ENCODE peak calls at places on chromosomes 5 and 9, in four cellular contexts. J is psoas muscle, P is HCT116, M is substantia nigra. V is an unnamed sample.

GRCh38 chr5:143554918-143555477 is 151.5 kb upstream of the NR3C1 start:
- DNase-seq in J (no peak), P (no peak), M (no peak), V (no peak)

GRCh38 chr5:170603578-170604565 is 100.1 kb downstream of the KCNIP1 start:
- DNase-seq in J (no peak), P (peak; percentile 22), M (peak; percentile 58), V (peak; percentile 34)

GRCh38 chr5:171571663-171572062 is 152.2 kb downstream of the FGF18 start:
- DNase-seq in J (no peak), P (no peak), M (no peak), V (no peak)

GRCh38 chr9:129182625-129183494 is 4.8 kb upstream of the IER5L start:
- DNase-seq in J (peak; percentile 70), P (no peak), M (no peak), V (no peak)

GRCh38 chr5:96316487-96316886 is 116.6 kb downstream of the PCSK1 start:
- DNase-seq in J (no peak), P (no peak), M (no peak), V (no peak)

GRCh38 chr5:2169862-2170820 is 287.4 kb upstream of the IRX4 start:
- DNase-seq in J (no peak), P (no peak), M (no peak), V (no peak)

GRCh38 chr9:136985027-136985602 is 2.3 kb downstream of the LCNL1 start:
- DNase-seq in J (no peak), P (no peak), M (peak; percentile 22), V (no peak)

GRCh38 chr5:147369742-147370374 is 135.0 kb downstream of the STK32A start:
- DNase-seq in J (no peak), P (peak; percentile 21), M (no peak), V (no peak)

GRCh38 chr5:122576266-122577016 is 198.4 kb upstream of the SNX2 start:
- DNase-seq in J (no peak), P (no peak), M (no peak), V (no peak)

GRCh38 chr5:176151286-176151685 is 86.9 kb upstream of the SIMC1 start:
- DNase-seq in J (no peak), P (no peak), M (no peak), V (no peak)

GRCh38 chr5:61604626-61605025 is 272.6 kb downstream of the ZSWIM6 start:
- DNase-seq in J (no peak), P (no peak), M (no peak), V (no peak)

GRCh38 chr5:151592855-151593408 is 1.8 kb upstream of the FAT2 start:
- DNase-seq in J (no peak), P (no peak), M (no peak), V (peak; percentile 18)

GRCh38 chr5:124706729-124707361 is 39.6 kb downstream of the ZNF608 start:
- DNase-seq in J (no peak), P (no peak), M (no peak), V (peak; percentile 54)

GRCh38 chr5:57280811-57281301 is 107.0 kb downstream of the GPBP1 start:
- DNase-seq in J (no peak), P (no peak), M (no peak), V (no peak)

GRCh38 chr9:114853071-114853865 is 47.4 kb upstream of the TNFSF15 start:
- DNase-seq in J (no peak), P (no peak), M (no peak), V (no peak)

GRCh38 chr9:33220681-33221567 is 19.0 kb upstream of the SPINK4 start:
- DNase-seq in J (peak; percentile 59), P (no peak), M (no peak), V (no peak)

GRCh38 chr5:172185096-172185461 is 2.9 kb downstream of the STK10 start:
- DNase-seq in J (no peak), P (no peak), M (no peak), V (no peak)

GRCh38 chr9:118533101-118533500 is 828.9 kb downstream of the TLR4 start:
- DNase-seq in J (no peak), P (no peak), M (no peak), V (no peak)

GRCh38 chr9:81499021-81499454 is 190.3 kb downstream of the TLE1 start:
- DNase-seq in J (no peak), P (no peak), M (no peak), V (no peak)

GRCh38 chr5:55509768-55510522 is 24.8 kb downstream of the PLPP1 start:
- DNase-seq in J (no peak), P (no peak), M (no peak), V (no peak)

GRCh38 chr9:108271646-108272349 is 584.0 kb downstream of the ACTL7B start:
- DNase-seq in J (no peak), P (no peak), M (no peak), V (no peak)

GRCh38 chr5:40495172-40495699 is 184.5 kb upstream of the PTGER4 start:
- DNase-seq in J (no peak), P (no peak), M (no peak), V (no peak)

GRCh38 chr5:172417983-172418630 is 36.2 kb downstream of the SH3PXD2B start:
- DNase-seq in J (peak; percentile 93), P (no peak), M (peak; percentile 75), V (peak; percentile 86)

GRCh38 chr9:107894572-107895261 is 405.1 kb upstream of the KLF4 start:
- DNase-seq in J (no peak), P (no peak), M (no peak), V (peak; percentile 19)

GRCh38 chr5:141573489-141574121 is 45.2 kb downstream of the DIAPH1 start:
- DNase-seq in J (no peak), P (no peak), M (no peak), V (no peak)

GRCh38 chr5:113606298-113607134 is 93.0 kb downstream of the YTHDC2 start:
- DNase-seq in J (no peak), P (peak; percentile 38), M (peak; percentile 44), V (no peak)

GRCh38 chr5:106017243-106017857 is 1653.4 kb downstream of the EFNA5 start:
- DNase-seq in J (no peak), P (no peak), M (no peak), V (no peak)

GRCh38 chr5:28766565-28767158 is 1728.3 kb upstream of the CDH9 start:
- DNase-seq in J (no peak), P (peak; percentile 16), M (no peak), V (no peak)

GRCh38 chr9:109861499-109861898 is 81.5 kb downstream of the PALM2AKAP2 start:
- DNase-seq in J (no peak), P (no peak), M (no peak), V (no peak)
- H3K27ac ChIP-seq in J (no peak overlapping the region), P (no peak overlapping the region), M (peak overlapping the region; percentile 83), V (peak overlapping the region; percentile 88)

DNA sequence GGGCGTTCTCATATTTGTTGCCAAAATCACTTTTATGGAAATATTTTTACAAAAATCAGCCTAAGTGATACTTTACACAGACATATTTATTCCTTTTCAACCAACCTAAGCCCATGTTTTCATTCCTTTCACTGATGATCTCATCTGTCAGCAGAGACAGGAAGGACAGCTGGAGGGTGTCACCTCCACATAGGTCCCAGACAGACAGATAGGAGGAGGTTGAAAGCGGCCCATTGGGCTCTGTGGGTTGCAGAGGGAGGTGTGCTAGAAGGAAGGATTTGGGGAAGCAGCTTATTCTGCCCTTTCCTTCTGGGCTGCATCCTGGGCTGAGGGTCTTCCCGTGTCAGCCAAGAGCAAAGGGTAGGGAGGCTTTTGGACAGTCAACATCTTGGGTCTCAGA is 26.0 kb upstream of the SEMA4D start:
- DNase-seq in J (no peak), P (no peak), M (no peak), V (no peak)
- H3K27ac ChIP-seq in J (no peak overlapping the region), P (no peak overlapping the region), M (no peak overlapping the region), V (no peak overlapping the region)

GRCh38 chr9:98974554-98974953 is 30.8 kb downstream of the COL15A1 start:
- DNase-seq in J (no peak), P (no peak), M (no peak), V (no peak)
- H3K27ac ChIP-seq in J (peak overlapping the region; percentile 30), P (no peak overlapping the region), M (no peak overlapping the region), V (peak overlapping the region; percentile 86)

DNA sequence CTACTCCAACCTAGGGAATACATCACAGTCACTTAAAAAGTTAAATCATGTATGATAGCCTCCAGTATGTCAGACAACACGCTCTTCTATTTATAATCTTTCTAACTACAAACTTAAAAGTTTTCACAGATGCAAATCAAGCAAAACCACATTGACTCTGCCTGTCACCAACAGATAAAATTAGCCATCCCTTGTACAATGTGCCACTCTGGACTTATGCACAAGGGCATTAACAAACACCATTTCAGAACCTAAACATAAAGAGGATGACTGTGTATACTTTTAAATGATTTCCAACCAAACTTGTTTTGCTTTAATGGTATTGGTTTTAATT is 14.7 kb downstream of the ERP44 start:
- DNase-seq in J (no peak), P (no peak), M (no peak), V (no peak)
- H3K27ac ChIP-seq in J (peak overlapping the region; percentile 66), P (no peak overlapping the region), M (no peak overlapping the region), V (no peak overlapping the region)

GRCh38 chr9:121859646-121860045 is 208.2 kb downstream of the DAB2IP start:
- DNase-seq in J (no peak), P (no peak), M (no peak), V (no peak)
- H3K27ac ChIP-seq in J (no peak overlapping the region), P (no peak overlapping the region), M (no peak overlapping the region), V (no peak overlapping the region)

GRCh38 chr5:22736443-22736842 is 116.7 kb downstream of the CDH12 start:
- DNase-seq in J (no peak), P (no peak), M (no peak), V (no peak)

DNA sequence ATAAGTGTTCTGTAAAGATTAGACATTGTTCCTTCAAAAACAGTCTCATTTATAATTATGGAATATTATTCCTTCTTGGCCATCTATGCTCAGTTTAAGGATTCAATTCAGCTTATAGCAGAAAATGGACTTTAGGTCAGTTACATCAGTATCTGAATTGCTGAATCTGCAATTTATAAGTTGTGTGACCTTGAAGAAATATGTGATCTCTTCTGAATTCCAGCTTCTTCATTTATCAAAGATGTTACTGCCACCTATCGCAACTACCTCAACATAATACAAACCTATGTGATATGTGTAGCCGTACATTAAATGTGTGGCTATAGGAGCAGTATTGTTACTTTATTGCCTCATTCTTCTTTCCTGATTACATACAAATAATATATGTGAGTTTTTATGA is 118.2 kb downstream of the CDH12 start:
- DNase-seq in J (no peak), P (no peak), M (no peak), V (no peak)
- H3K27ac ChIP-seq in J (no peak overlapping the region), P (no peak overlapping the region), M (no peak overlapping the region), V (no peak overlapping the region)

GRCh38 chr5:108387756-108388155 is 5.9 kb upstream of the FBXL17 start:
- DNase-seq in J (no peak), P (no peak), M (no peak), V (no peak)

GRCh38 chr5:108382784-108383358 is 973 bp upstream of the FBXL17 start:
- DNase-seq in J (no peak), P (no peak), M (no peak), V (no peak)

GRCh38 chr5:108381955-108382783 is at the start of gene FBXL17:
- DNase-seq in J (peak; percentile 98), P (peak; percentile 93), M (peak; percentile 87), V (peak; percentile 94)

GRCh38 chr5:108386345-108387061 is 4.6 kb upstream of the FBXL17 start:
- DNase-seq in J (no peak), P (no peak), M (no peak), V (no peak)

DNA sequence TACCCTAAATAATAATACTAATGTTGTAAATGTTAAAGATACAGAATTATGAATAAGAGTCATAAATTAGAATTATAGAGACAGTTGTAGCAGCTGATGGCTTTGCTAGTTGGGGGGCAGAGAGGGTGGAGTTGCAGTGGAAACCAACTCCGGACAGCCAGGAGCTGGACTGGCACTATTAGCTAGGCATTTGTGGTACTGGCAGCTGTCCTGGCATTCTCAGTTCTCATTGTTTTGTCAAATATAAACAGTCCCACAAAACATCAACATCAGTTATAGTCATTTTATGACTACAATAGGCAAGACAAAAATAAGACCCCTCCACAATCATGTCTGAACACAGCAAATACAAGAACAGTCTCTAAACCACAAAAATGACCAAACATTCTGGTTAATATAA is 2.8 kb upstream of the FBXL17 start:
- DNase-seq in J (no peak), P (no peak), M (no peak), V (no peak)
- H3K27ac ChIP-seq in J (no peak overlapping the region), P (no peak overlapping the region), M (no peak overlapping the region), V (no peak overlapping the region)

V was measured in left ventricle myocardium inferior.